ENCODE peak calls at places on chromosomes 11 and 22, in five cellular contexts. I is spleen, Q is NB4, B is cardiac muscle cell, T is fibroblast of lung. O is an unnamed sample.

GRCh38 chr22:39623603-39624500 is 53.3 kb downstream of the CACNA1I start:
- DNase-seq in B (no peak), I (no peak), Q (no peak), T (no peak), O (no peak)

GRCh38 chr11:35766651-35767050 is 104.1 kb downstream of the TRIM44 start:
- DNase-seq in I (no peak), T (no peak), B (no peak), Q (no peak), O (no peak)

GRCh38 chr11:8593935-8594909 is at the start of gene STK33:
- DNase-seq in T (peak), B (peak), I (peak), Q (no peak), O (no peak)

GRCh38 chr11:62770778-62771143 is 435 bp upstream of the TAF6L start:
- DNase-seq in Q (no peak), B (no peak), I (peak), T (no peak), O (no peak)

GRCh38 chr11:92253945-92254344 is 29.3 kb downstream of the FAT3 start:
- DNase-seq in B (no peak), T (peak), Q (peak), I (no peak), O (no peak)

GRCh38 chr11:77402218-77402556 is 71.7 kb downstream of the PAK1 start:
- DNase-seq in Q (no peak), T (no peak), B (no peak), I (no peak), O (no peak)

GRCh38 chr11:72591785-72592490 is 82.3 kb downstream of the PDE2A start:
- DNase-seq in T (no peak), B (no peak), I (no peak), Q (no peak), O (no peak)

GRCh38 chr11:119504366-119504765 is 81.4 kb upstream of the THY1 start:
- DNase-seq in T (no peak), B (no peak), Q (no peak), I (no peak), O (no peak)

GRCh38 chr22:44438481-44439131 is 59.4 kb downstream of the RTL6 start:
- DNase-seq in Q (no peak), I (peak), T (no peak), B (no peak), O (no peak)

GRCh38 chr11:70032943-70033710 is 45.0 kb upstream of the ANO1 start:
- DNase-seq in B (no peak), T (no peak), I (no peak), Q (no peak), O (no peak)

GRCh38 chr22:38751422-38752346 is 4.1 kb downstream of the SUN2 start:
- DNase-seq in Q (peak), B (no peak), T (no peak), I (peak), O (no peak)

GRCh38 chr11:128451651-128452470 is 135.5 kb downstream of the ETS1 start:
- DNase-seq in B (no peak), T (peak), I (peak), Q (no peak), O (no peak)

GRCh38 chr11:125224391-125225015 is 60.0 kb downstream of the PKNOX2 start:
- DNase-seq in Q (peak), T (peak), I (no peak), B (peak), O (no peak)

GRCh38 chr11:2315395-2316168 is 13.8 kb downstream of the TSPAN32 start:
- DNase-seq in B (no peak), I (peak), Q (peak), T (no peak), O (no peak)

GRCh38 chr11:120819003-120819402 is 204.9 kb upstream of the TBCEL start:
- DNase-seq in I (peak), B (no peak), T (no peak), Q (no peak), O (no peak)

GRCh38 chr11:82045748-82046457 is 687.8 kb downstream of the FAM181B start:
- DNase-seq in Q (no peak), T (no peak), B (no peak), I (no peak), O (no peak)

GRCh38 chr11:45193695-45194094 is 47.3 kb downstream of the PRDM11 start:
- DNase-seq in B (no peak), I (no peak), T (no peak), Q (no peak), O (no peak)

GRCh38 chr11:113119074-113119473 is 157.9 kb downstream of the NCAM1 start:
- DNase-seq in T (no peak), I (no peak), B (no peak), Q (peak), O (no peak)

GRCh38 chr22:37633082-37633692 is 6.3 kb upstream of the SH3BP1 start:
- DNase-seq in I (peak), B (no peak), T (no peak), Q (peak), O (no peak)

GRCh38 chr22:37633693-37634504 is 5.6 kb upstream of the SH3BP1 start:
- DNase-seq in B (peak), Q (peak), T (peak), I (peak), O (peak)

GRCh38 chr22:37635157-37635556 is 4.3 kb upstream of the SH3BP1 start:
- DNase-seq in B (no peak), T (no peak), Q (no peak), I (peak), O (no peak)

GRCh38 chr22:37636186-37636948 is 3.1 kb upstream of the SH3BP1 start:
- DNase-seq in Q (peak), B (no peak), T (peak), I (peak), O (peak)

GRCh38 chr22:37634505-37635002 is 4.9 kb upstream of the SH3BP1 start:
- DNase-seq in Q (no peak), B (no peak), I (peak), T (no peak), O (no peak)
- TF ChIP-seq CTCF in Q (no peak), B (peak), I (no peak), T (no peak), O (peak)

GRCh38 chr22:27420186-27420816 is 381.3 kb downstream of the MN1 start:
- DNase-seq in T (peak), B (no peak), Q (no peak), I (peak), O (no peak)

GRCh38 chr22:27418261-27418660 is 383.3 kb downstream of the MN1 start:
- DNase-seq in Q (no peak), I (no peak), T (no peak), B (no peak), O (no peak)

GRCh38 chr22:27419473-27419872 is 382.1 kb downstream of the MN1 start:
- DNase-seq in I (no peak), B (no peak), T (no peak), Q (no peak), O (no peak)

GRCh38 chr22:27413702-27414101 is 387.9 kb downstream of the MN1 start:
- DNase-seq in I (no peak), T (no peak), Q (no peak), B (no peak), O (no peak)

GRCh38 chr22:27416553-27417427 is 384.8 kb downstream of the MN1 start:
- DNase-seq in T (peak), I (no peak), B (peak), Q (no peak), O (peak)
- TF ChIP-seq CTCF in T (no peak), I (no peak), B (peak), Q (no peak), O (peak)

GRCh38 chr11:13635290-13635689 is 33.2 kb upstream of the FAR1 start:
- DNase-seq in T (no peak), B (no peak), Q (no peak), I (no peak), O (no peak)
- TF ChIP-seq CTCF in T (no peak), B (no peak), Q (no peak), I (no peak), O (no peak)

DNA sequence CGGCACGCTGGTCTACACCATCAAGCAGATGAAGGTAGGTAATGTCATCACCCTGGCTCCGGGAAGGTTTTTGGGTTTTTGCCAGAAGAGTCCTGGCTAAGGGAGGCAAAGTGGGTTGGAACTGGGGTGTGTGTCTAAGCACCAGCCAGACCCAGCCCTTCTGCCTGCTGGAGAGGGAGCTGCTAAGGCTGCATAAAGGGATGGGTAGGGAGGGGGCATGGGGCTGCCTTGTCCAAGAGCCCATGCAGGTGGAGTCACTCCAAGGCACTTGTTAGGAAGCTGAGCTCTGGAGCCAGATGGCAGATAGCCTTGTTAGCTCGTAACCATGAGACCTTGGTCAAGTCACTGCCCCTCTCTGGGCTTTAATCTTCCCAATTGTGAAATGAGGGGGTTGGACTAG is 48.0 kb downstream of the TIMP3 start:
- DNase-seq in T (no peak), Q (no peak), B (no peak), I (no peak), O (no peak)
- TF ChIP-seq CTCF in T (no peak), Q (no peak), B (no peak), I (no peak), O (no peak)

GRCh38 chr11:76119779-76120178 is 86.5 kb downstream of the WNT11 start:
- DNase-seq in T (no peak), Q (no peak), I (no peak), B (no peak), O (no peak)

GRCh38 chr11:76123243-76123642 is 83.1 kb downstream of the WNT11 start:
- DNase-seq in Q (no peak), T (no peak), I (no peak), B (no peak), O (peak)

GRCh38 chr11:76120513-76121081 is 85.7 kb downstream of the WNT11 start:
- DNase-seq in I (no peak), T (peak), B (no peak), Q (no peak), O (no peak)

GRCh38 chr11:76115555-76115954 is 90.7 kb downstream of the WNT11 start:
- DNase-seq in I (no peak), B (no peak), Q (no peak), T (no peak), O (no peak)

DNA sequence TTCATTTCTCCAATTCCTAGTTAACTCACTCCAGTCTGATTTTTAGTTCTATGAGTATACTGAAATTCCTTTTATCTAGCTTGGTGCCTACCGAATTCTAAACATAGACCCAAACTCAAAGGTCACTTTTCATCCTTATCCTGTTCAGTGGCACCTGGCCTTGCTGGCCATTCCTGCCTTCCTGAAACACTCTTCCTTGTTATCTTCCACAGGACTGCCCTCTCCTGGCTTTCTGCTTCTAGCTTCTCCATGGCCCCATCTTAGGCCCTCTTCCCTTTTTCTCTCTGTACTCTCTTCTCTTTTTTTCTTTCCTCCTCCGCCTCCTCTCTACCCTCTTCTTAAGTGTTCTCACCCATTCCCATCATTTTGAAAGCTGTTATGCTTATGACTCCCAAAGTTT is 87.3 kb downstream of the WNT11 start:
- DNase-seq in Q (no peak), T (no peak), I (no peak), B (no peak), O (no peak)
- TF ChIP-seq CTCF in Q (no peak), T (no peak), I (no peak), B (no peak), O (no peak)

GRCh38 chr11:131418214-131418613 is 47.8 kb downstream of the NTM start:
- DNase-seq in Q (no peak), T (no peak), I (no peak), B (no peak), O (no peak)
- TF ChIP-seq CTCF in Q (no peak), T (no peak), I (no peak), B (no peak), O (no peak)

GRCh38 chr11:11163256-11163655 is 189.8 kb downstream of the CSNK2A3 start:
- DNase-seq in Q (peak), B (no peak), T (no peak), I (no peak), O (no peak)
- TF ChIP-seq CTCF in Q (no peak), B (peak), T (no peak), I (no peak), O (peak)

GRCh38 chr11:33827206-33827605 is 52.9 kb upstream of the FBXO3 start:
- DNase-seq in Q (no peak), I (no peak), B (no peak), T (no peak), O (no peak)
- TF ChIP-seq CTCF in Q (no peak), I (no peak), B (no peak), T (no peak), O (no peak)

O was measured in HFFc6.